ENCODE peak calls at places on chromosomes 13 and 19, in seven cellular contexts. T, Z, G, I, S, D and F are unnamed samples.

GRCh38 chr13:32624441-32624840 is 38.2 kb downstream of the PDS5B start:
- DNase-seq in G (no peak), I (peak), T (no peak), S (no peak), Z (no peak), D (no peak), F (peak)

GRCh38 chr19:39497850-39498261 is 891 bp upstream of the DLL3 start:
- DNase-seq in I (peak), T (no peak), S (no peak), Z (no peak), D (peak), G (peak), F (no peak)

GRCh38 chr19:11096210-11096841 is 7.1 kb downstream of the LDLR start:
- DNase-seq in D (no peak), S (peak), G (peak), T (peak), I (peak), Z (no peak), F (peak)

GRCh38 chr19:16624236-16624635 is 3.8 kb downstream of the MED26 start:
- DNase-seq in T (no peak), I (no peak), D (no peak), S (no peak), G (no peak), Z (no peak), F (no peak)

GRCh38 chr13:95154441-95154886 is 146.8 kb downstream of the ABCC4 start:
- DNase-seq in S (no peak), D (no peak), I (peak), T (no peak), G (no peak), Z (no peak), F (peak)

GRCh38 chr19:20238025-20238623 is 71.1 kb downstream of the ZNF486 start:
- DNase-seq in S (peak), T (peak), D (peak), G (peak), I (peak), Z (no peak), F (peak)

GRCh38 chr13:101979825-101980224 is 422.0 kb downstream of the FGF14 start:
- DNase-seq in I (no peak), Z (no peak), G (no peak), D (peak), S (no peak), T (no peak), F (no peak)

GRCh38 chr19:45769821-45770191 is 754 bp upstream of the SIX5 start:
- DNase-seq in I (peak), G (no peak), Z (peak), S (peak), T (peak), D (no peak), F (peak)

GRCh38 chr13:47251771-47252170 is 354.9 kb upstream of the HTR2A start:
- DNase-seq in T (no peak), G (no peak), I (no peak), S (no peak), Z (no peak), D (no peak), F (peak)

DNA sequence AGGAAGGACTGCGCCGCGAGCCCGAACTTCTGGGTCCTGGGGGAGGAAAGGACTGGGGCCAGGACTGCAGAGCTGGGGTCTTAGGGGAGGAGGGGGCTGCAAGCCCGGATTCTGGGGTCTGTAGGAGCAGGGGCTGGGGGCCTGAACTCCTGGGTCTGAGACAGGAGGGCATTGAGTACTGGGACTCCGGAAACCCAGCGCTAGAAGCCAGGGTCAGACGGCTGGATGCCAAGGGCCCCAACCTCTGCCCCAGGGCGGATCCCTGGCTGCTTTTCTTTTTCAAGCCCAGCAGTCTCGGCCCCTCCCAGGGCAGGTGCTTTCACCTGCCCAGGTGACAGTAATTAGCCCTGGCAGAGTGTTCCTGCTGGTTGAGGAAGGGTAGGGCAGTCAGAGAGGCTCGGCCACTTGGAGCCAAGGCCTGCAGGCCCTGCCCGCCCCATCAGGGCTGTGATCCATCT is 2.3 kb downstream of the MYH14 start:
- DNase-seq in S (peak), Z (no peak), G (no peak), T (no peak), I (no peak), D (peak), F (no peak)
- H3K4me3 ChIP-seq in S (peak), Z (no peak), G (no peak), T (no peak), I (no peak), D (peak), F (no peak)

GRCh38 chr19:7521551-7522071 is 813 bp upstream of the MCOLN1 start:
- DNase-seq in S (no peak), G (no peak), Z (no peak), I (no peak), D (no peak), T (no peak), F (no peak)
- H3K4me3 ChIP-seq in S (peak), G (peak), Z (peak), I (peak), D (peak), T (no peak), F (peak)

GRCh38 chr19:35666251-35666913 is at the start of gene UPK1A:
- DNase-seq in D (peak), G (no peak), Z (no peak), S (no peak), I (no peak), T (no peak), F (no peak)
- H3K4me3 ChIP-seq in D (no peak), G (no peak), Z (no peak), S (no peak), I (no peak), T (no peak), F (no peak)

DNA sequence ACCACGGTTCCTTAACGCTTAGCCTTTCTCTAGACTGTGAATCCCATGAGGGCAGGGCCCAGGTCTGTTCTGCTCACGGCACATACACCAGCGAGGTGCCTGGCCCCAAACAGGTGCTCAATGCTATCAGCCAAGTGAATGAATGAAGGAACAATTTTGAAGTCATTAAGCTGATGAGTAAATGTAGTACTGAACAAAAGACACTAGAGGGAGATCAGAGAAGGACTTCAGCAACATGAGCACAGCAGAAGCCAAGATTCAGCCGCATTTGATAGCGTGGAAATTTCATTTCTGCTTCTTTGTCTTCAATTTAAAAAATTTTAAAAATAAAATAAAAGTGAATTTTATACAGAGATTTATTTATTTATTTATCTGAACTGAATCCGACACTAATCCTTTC is 20.1 kb upstream of the MYO16 start:
- DNase-seq in T (no peak), D (no peak), I (peak), S (no peak), Z (peak), G (peak), F (peak)
- H3K4me3 ChIP-seq in T (no peak), D (no peak), I (no peak), S (no peak), Z (no peak), G (no peak), F (no peak)

GRCh38 chr19:7637374-7638256 is 705 bp downstream of the STXBP2 start:
- DNase-seq in S (peak), I (peak), D (peak), T (no peak), Z (no peak), G (no peak), F (no peak)
- H3K4me3 ChIP-seq in S (peak), I (peak), D (peak), T (peak), Z (peak), G (peak), F (peak)

DNA sequence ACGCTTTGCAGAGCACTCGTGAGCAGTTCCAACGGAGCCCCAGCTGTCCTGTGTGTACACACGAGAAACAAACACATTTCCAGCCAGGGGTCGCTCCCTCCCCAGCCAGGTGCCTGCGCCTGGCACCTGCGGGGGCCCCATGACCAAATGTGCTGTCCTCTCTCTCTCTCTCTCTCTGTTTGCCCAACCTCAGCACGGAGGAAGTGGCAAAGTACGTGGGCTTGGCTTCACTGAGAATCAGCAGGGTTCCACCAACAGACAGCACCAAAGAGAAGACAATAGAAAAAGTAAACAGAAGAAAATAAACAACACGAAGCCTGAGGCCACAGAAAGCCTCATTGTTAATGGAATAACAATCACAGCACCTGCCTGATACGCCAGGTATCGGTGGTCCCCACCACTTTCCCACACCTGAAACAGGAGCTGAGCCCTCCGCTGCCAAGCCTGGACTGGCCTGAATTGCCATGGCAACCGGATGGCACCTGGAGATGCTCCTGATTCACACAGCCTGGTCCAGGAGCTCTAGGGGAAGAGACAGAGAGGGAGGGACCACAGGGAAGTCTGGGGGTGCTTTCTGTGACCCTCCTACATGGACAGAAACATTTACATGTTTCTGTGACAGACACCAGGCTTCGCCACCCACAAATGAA is 103.9 kb upstream of the CACNA1A start:
- DNase-seq in D (peak), T (no peak), S (no peak), I (no peak), G (no peak), Z (no peak), F (no peak)
- H3K4me3 ChIP-seq in D (no peak), T (no peak), S (no peak), I (no peak), G (no peak), Z (no peak), F (no peak)

DNA sequence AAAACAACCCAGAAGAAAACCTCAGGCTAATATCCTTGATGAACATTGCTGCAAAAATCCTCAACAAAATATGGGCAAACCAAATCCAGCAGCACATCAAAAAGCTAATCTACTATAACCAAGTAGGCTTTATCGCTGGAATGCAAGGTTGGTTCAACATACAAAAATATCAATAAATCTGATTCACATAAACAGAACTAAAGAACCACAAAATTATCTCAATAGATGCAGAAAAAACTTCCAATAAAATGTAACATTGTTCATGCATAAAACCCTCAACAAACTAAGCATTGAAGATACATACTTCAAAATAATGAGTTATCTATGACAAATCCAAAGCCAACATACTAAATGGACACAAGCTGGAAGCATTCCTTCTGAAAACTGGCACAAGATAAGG is 8.8 kb downstream of the ZNF724 start:
- DNase-seq in I (no peak), S (no peak), G (peak), T (no peak), D (no peak), Z (no peak), F (no peak)
- H3K4me3 ChIP-seq in I (no peak), S (no peak), G (no peak), T (no peak), D (no peak), Z (no peak), F (no peak)

GRCh38 chr13:112711528-112712265 is 21.9 kb downstream of the ATP11A start:
- DNase-seq in S (peak), T (no peak), I (peak), G (peak), Z (peak), D (peak), F (peak)

GRCh38 chr13:112712451-112712881 is 22.6 kb downstream of the ATP11A start:
- DNase-seq in I (no peak), T (no peak), G (no peak), S (peak), D (no peak), Z (no peak), F (no peak)

GRCh38 chr13:112708560-112709240 is 18.9 kb downstream of the ATP11A start:
- DNase-seq in Z (no peak), T (no peak), S (peak), I (no peak), D (no peak), G (no peak), F (no peak)

GRCh38 chr13:112709825-112710783 is 20.3 kb downstream of the ATP11A start:
- DNase-seq in S (peak), G (no peak), I (no peak), T (no peak), D (no peak), Z (no peak), F (no peak)

GRCh38 chr13:112710855-112711527 is 21.2 kb downstream of the ATP11A start:
- DNase-seq in Z (no peak), I (no peak), S (peak), T (no peak), G (no peak), D (no peak), F (no peak)
- H3K4me3 ChIP-seq in Z (peak), I (peak), S (no peak), T (no peak), G (no peak), D (peak), F (peak)

GRCh38 chr19:57759096-57759495 is 10.4 kb upstream of the ZNF586 start:
- DNase-seq in T (no peak), S (no peak), G (no peak), D (no peak), Z (no peak), I (no peak), F (no peak)
- H3K4me3 ChIP-seq in T (no peak), S (no peak), G (no peak), D (no peak), Z (no peak), I (no peak), F (no peak)

GRCh38 chr13:84352946-84353345 is 470.7 kb upstream of the SLITRK1 start:
- DNase-seq in Z (no peak), D (no peak), G (peak), I (no peak), T (no peak), S (no peak), F (no peak)
- H3K4me3 ChIP-seq in Z (no peak), D (no peak), G (no peak), I (no peak), T (no peak), S (no peak), F (no peak)